ENCODE peak calls at places on chromosomes 13 and 19, in five cellular contexts. One of them, this sample, is unnamed.

GRCh38 chr13:31050486-31051400 is 111.0 kb downstream of the HSPH1 start:
- DNase-seq in IMR-90: peak; percentile 57
- DNase-seq in endothelial cell of umbilical vein: no peak
- DNase-seq in colonic mucosa: no peak
- DNase-seq in GM23248: peak; percentile 51
- DNase-seq in this sample: peak; percentile 15

GRCh38 chr13:79966039-79966438 is 374.9 kb downstream of the SPRY2 start:
- DNase-seq in GM23248: peak; percentile 19
- DNase-seq in endothelial cell of umbilical vein: no peak
- DNase-seq in colonic mucosa: no peak
- DNase-seq in IMR-90: peak; percentile 23
- DNase-seq in this sample: peak; percentile 50

GRCh38 chr13:67574320-67575233 is 344.4 kb upstream of the PCDH9 start:
- DNase-seq in endothelial cell of umbilical vein: no peak
- DNase-seq in IMR-90: peak; percentile 54
- DNase-seq in colonic mucosa: no peak
- DNase-seq in GM23248: no peak
- DNase-seq in this sample: no peak

GRCh38 chr13:23618341-23618740 is 48.1 kb downstream of the TNFRSF19 start:
- DNase-seq in endothelial cell of umbilical vein: peak; percentile 58
- DNase-seq in GM23248: peak; percentile 79
- DNase-seq in colonic mucosa: no peak
- DNase-seq in IMR-90: peak; percentile 98
- DNase-seq in this sample: peak; percentile 75

GRCh38 chr13:25292301-25292700 is 5.0 kb upstream of the MTMR6 start:
- DNase-seq in colonic mucosa: peak; percentile 20
- DNase-seq in IMR-90: peak; percentile 47
- DNase-seq in endothelial cell of umbilical vein: no peak
- DNase-seq in GM23248: no peak
- DNase-seq in this sample: no peak

GRCh38 chr13:100648354-100648753 is 26.2 kb downstream of the TMTC4 start:
- DNase-seq in GM23248: no peak
- DNase-seq in IMR-90: peak; percentile 8
- DNase-seq in colonic mucosa: no peak
- DNase-seq in endothelial cell of umbilical vein: peak; percentile 15
- DNase-seq in this sample: no peak

GRCh38 chr13:100203696-100204367 is 114.9 kb downstream of the PCCA start:
- DNase-seq in endothelial cell of umbilical vein: no peak
- DNase-seq in IMR-90: peak; percentile 78
- DNase-seq in colonic mucosa: no peak
- DNase-seq in GM23248: peak; percentile 52
- DNase-seq in this sample: no peak

GRCh38 chr19:17448190-17448967 is at the start of gene TMEM221:
- DNase-seq in endothelial cell of umbilical vein: no peak
- DNase-seq in IMR-90: no peak
- DNase-seq in colonic mucosa: peak; percentile 46
- DNase-seq in GM23248: peak; percentile 69
- DNase-seq in this sample: peak; percentile 78

GRCh38 chr19:41352279-41352608 is 1.5 kb downstream of the TGFB1 start:
- DNase-seq in GM23248: no peak
- DNase-seq in colonic mucosa: no peak
- DNase-seq in IMR-90: no peak
- DNase-seq in endothelial cell of umbilical vein: no peak
- DNase-seq in this sample: no peak

GRCh38 chr19:30870861-30871260 is 478.4 kb downstream of the TSHZ3 start:
- DNase-seq in colonic mucosa: no peak
- DNase-seq in GM23248: peak; percentile 18
- DNase-seq in IMR-90: peak; percentile 1
- DNase-seq in endothelial cell of umbilical vein: no peak
- DNase-seq in this sample: no peak

GRCh38 chr13:21242236-21242635 is 65.8 kb downstream of the MRPL57 start:
- DNase-seq in endothelial cell of umbilical vein: no peak
- DNase-seq in colonic mucosa: no peak
- DNase-seq in GM23248: no peak
- DNase-seq in IMR-90: no peak
- DNase-seq in this sample: no peak

GRCh38 chr13:80339578-80339840 is 1.4 kb downstream of the SPRY2 start:
- DNase-seq in colonic mucosa: peak; percentile 21
- DNase-seq in GM23248: no peak
- DNase-seq in endothelial cell of umbilical vein: no peak
- DNase-seq in IMR-90: no peak
- DNase-seq in this sample: no peak

GRCh38 chr19:29535984-29536508 is 10.3 kb downstream of the VSTM2B start:
- DNase-seq in IMR-90: no peak
- DNase-seq in endothelial cell of umbilical vein: no peak
- DNase-seq in colonic mucosa: no peak
- DNase-seq in GM23248: no peak
- DNase-seq in this sample: no peak

GRCh38 chr13:19607523-19608078 is 25.9 kb upstream of the MPHOSPH8 start:
- DNase-seq in endothelial cell of umbilical vein: no peak
- DNase-seq in colonic mucosa: no peak
- DNase-seq in GM23248: no peak
- DNase-seq in IMR-90: no peak
- DNase-seq in this sample: no peak

GRCh38 chr19:29446331-29446730 is 79.5 kb upstream of the VSTM2B start:
- DNase-seq in colonic mucosa: no peak
- DNase-seq in endothelial cell of umbilical vein: no peak
- DNase-seq in IMR-90: no peak
- DNase-seq in GM23248: no peak
- DNase-seq in this sample: no peak

GRCh38 chr13:59422646-59423045 is 741.1 kb downstream of the DIAPH3 start:
- DNase-seq in endothelial cell of umbilical vein: no peak
- DNase-seq in GM23248: peak; percentile 6
- DNase-seq in IMR-90: peak; percentile 12
- DNase-seq in colonic mucosa: no peak
- DNase-seq in this sample: no peak

GRCh38 chr19:38653028-38653571 is 5.7 kb downstream of the ACTN4 start:
- DNase-seq in colonic mucosa: peak; percentile 83
- DNase-seq in IMR-90: peak; percentile 51
- DNase-seq in endothelial cell of umbilical vein: peak; percentile 58
- DNase-seq in GM23248: peak; percentile 81
- DNase-seq in this sample: peak; percentile 81

GRCh38 chr19:53571339-53571738 is 33.4 kb downstream of the ZNF331 start:
- DNase-seq in colonic mucosa: no peak
- DNase-seq in IMR-90: no peak
- DNase-seq in endothelial cell of umbilical vein: no peak
- DNase-seq in GM23248: no peak
- DNase-seq in this sample: no peak

GRCh38 chr19:54644056-54644455 is 13.8 kb downstream of the LILRB1 start:
- DNase-seq in GM23248: no peak
- DNase-seq in colonic mucosa: no peak
- DNase-seq in IMR-90: no peak
- DNase-seq in endothelial cell of umbilical vein: no peak
- DNase-seq in this sample: no peak

GRCh38 chr13:38759390-38759789 is 72.5 kb downstream of the FREM2 start:
- DNase-seq in endothelial cell of umbilical vein: no peak
- DNase-seq in IMR-90: no peak
- DNase-seq in GM23248: no peak
- DNase-seq in colonic mucosa: no peak
- DNase-seq in this sample: no peak

GRCh38 chr13:21137696-21138095 is 38.7 kb downstream of the SKA3 start:
- DNase-seq in IMR-90: peak; percentile 49
- DNase-seq in endothelial cell of umbilical vein: no peak
- DNase-seq in colonic mucosa: no peak
- DNase-seq in GM23248: peak; percentile 53
- DNase-seq in this sample: peak; percentile 7

GRCh38 chr13:37386276-37386675 is 212.3 kb downstream of the POSTN start:
- DNase-seq in colonic mucosa: no peak
- DNase-seq in GM23248: peak; percentile 56
- DNase-seq in IMR-90: peak; percentile 56
- DNase-seq in endothelial cell of umbilical vein: no peak
- DNase-seq in this sample: no peak

GRCh38 chr13:43698009-43698408 is 88.8 kb downstream of the ENOX1 start:
- DNase-seq in GM23248: peak; percentile 6
- DNase-seq in colonic mucosa: no peak
- DNase-seq in endothelial cell of umbilical vein: no peak
- DNase-seq in IMR-90: no peak
- DNase-seq in this sample: no peak

GRCh38 chr19:7376151-7376852 is 27.6 kb downstream of the ARHGEF18 start:
- DNase-seq in GM23248: no peak
- DNase-seq in IMR-90: no peak
- DNase-seq in colonic mucosa: no peak
- DNase-seq in endothelial cell of umbilical vein: no peak
- DNase-seq in this sample: no peak

GRCh38 chr19:16589917-16590316 is 17.7 kb upstream of the SLC35E1 start:
- DNase-seq in GM23248: no peak
- DNase-seq in IMR-90: no peak
- DNase-seq in endothelial cell of umbilical vein: no peak
- DNase-seq in colonic mucosa: no peak
- DNase-seq in this sample: no peak

GRCh38 chr13:97967226-97967625 is 13.8 kb downstream of the IPO5 start:
- DNase-seq in endothelial cell of umbilical vein: no peak
- DNase-seq in colonic mucosa: no peak
- DNase-seq in GM23248: no peak
- DNase-seq in IMR-90: no peak
- DNase-seq in this sample: no peak

GRCh38 chr13:21902709-21903098 is 231.8 kb downstream of the FGF9 start:
- DNase-seq in colonic mucosa: no peak
- DNase-seq in IMR-90: no peak
- DNase-seq in endothelial cell of umbilical vein: no peak
- DNase-seq in GM23248: no peak
- DNase-seq in this sample: no peak

GRCh38 chr13:27040826-27041108 is 130.8 kb downstream of the USP12 start:
- DNase-seq in IMR-90: no peak
- DNase-seq in endothelial cell of umbilical vein: no peak
- DNase-seq in GM23248: no peak
- DNase-seq in colonic mucosa: no peak
- DNase-seq in this sample: no peak

DNA sequence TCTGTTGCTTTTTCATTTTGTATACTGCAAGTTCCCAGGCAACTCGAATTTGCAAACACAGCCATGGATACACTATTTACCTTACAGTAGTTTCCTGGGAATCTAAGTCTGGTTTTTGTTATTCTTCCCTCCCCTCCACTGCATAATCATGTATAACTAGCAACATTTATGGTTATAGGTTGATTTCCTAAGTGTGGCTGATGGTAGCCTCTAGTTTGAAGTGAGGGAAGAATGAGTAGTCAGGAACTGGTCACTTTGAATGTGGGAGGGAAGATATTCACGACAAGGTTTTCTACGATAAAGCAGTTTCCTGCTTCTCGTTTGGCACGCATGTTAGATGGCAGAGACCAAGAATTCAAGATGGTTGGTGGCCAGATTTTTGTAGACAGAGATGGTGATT is at the start of gene KCNRG:
- DNase-seq in endothelial cell of umbilical vein: peak; percentile 67
- DNase-seq in colonic mucosa: no peak
- DNase-seq in IMR-90: peak; percentile 39
- DNase-seq in GM23248: peak; percentile 62
- DNase-seq in this sample: no peak
- H3K4me3 ChIP-seq in endothelial cell of umbilical vein: no peak within 1 kb of the TSS
- H3K4me3 ChIP-seq in colonic mucosa: no peak within 1 kb of the TSS
- H3K4me3 ChIP-seq in IMR-90: no peak within 1 kb of the TSS
- H3K4me3 ChIP-seq in GM23248: no peak within 1 kb of the TSS
- H3K4me3 ChIP-seq in this sample: no peak within 1 kb of the TSS

DNA sequence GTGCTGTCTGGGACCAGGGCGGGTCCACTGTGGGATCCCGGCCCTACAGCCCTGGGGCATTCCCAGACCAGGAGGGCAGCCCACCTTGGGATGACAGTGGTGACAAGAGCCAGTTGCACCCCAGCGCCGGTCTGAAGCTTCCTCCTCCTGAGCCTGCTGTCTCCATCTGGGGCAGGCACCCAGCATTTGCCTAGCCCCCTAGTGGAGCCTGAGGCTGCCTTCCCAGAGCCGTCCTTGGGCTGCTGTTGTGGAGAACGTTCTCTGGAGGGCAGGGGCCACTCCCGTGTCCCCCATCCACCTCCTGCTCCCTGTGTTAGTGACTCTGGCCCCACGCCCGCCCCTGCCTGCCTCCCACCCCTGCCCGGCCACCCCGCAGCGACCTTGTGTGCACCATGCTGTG is 148.5 kb downstream of the KDM4B start:
- DNase-seq in endothelial cell of umbilical vein: no peak
- DNase-seq in GM23248: no peak
- DNase-seq in colonic mucosa: no peak
- DNase-seq in IMR-90: no peak
- DNase-seq in this sample: no peak
- H3K9ac ChIP-seq in endothelial cell of umbilical vein: no peak overlapping the region
- H3K9ac ChIP-seq in GM23248: no peak overlapping the region
- H3K9ac ChIP-seq in colonic mucosa: no peak overlapping the region
- H3K9ac ChIP-seq in IMR-90: no peak overlapping the region
- H3K9ac ChIP-seq in this sample: no peak overlapping the region

GRCh38 chr13:113084094-113084942 is 21.3 kb upstream of the F7 start:
- DNase-seq in endothelial cell of umbilical vein: no peak
- DNase-seq in GM23248: no peak
- DNase-seq in colonic mucosa: no peak
- DNase-seq in IMR-90: no peak
- DNase-seq in this sample: no peak
- H3K4me1 ChIP-seq in endothelial cell of umbilical vein: no peaks in the 10 kb centered on the region
- H3K4me1 ChIP-seq in GM23248: no peaks in the 10 kb centered on the region
- H3K4me1 ChIP-seq in colonic mucosa: no peaks in the 10 kb centered on the region
- H3K4me1 ChIP-seq in IMR-90: no peaks in the 10 kb centered on the region
- H3K4me1 ChIP-seq in this sample: no peaks in the 10 kb centered on the region

DNA sequence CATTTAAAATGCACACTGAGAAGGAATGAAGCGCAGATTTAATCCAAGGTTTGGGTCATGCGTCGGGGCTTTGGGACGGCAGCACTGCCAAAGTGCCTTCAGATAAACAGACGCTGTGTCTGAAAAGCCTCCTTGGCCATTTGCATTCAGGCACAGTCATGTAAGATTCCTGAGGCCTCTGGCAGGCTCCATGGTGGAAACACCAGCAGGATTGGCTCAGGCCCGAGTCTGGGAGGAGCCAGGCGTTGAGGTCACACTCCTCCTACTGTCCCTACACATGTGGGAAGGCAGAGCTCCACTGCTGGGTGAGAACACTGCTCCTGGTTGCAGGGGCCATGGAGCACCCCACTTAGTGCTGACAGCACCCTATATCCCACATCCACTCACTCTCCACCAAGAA is 113.3 kb upstream of the KL start:
- DNase-seq in colonic mucosa: peak; percentile 59
- DNase-seq in GM23248: peak; percentile 83
- DNase-seq in IMR-90: peak; percentile 23
- DNase-seq in endothelial cell of umbilical vein: no peak
- DNase-seq in this sample: no peak
- H3K4me3 ChIP-seq in colonic mucosa: no peak overlapping the region
- H3K4me3 ChIP-seq in GM23248: peak overlapping the region; percentile 19
- H3K4me3 ChIP-seq in IMR-90: no peak overlapping the region
- H3K4me3 ChIP-seq in endothelial cell of umbilical vein: no peak overlapping the region
- H3K4me3 ChIP-seq in this sample: peak overlapping the region; percentile 70

GRCh38 chr13:77979721-77980377 is 61.2 kb upstream of the EDNRB start:
- DNase-seq in colonic mucosa: no peak
- DNase-seq in endothelial cell of umbilical vein: peak; percentile 4
- DNase-seq in GM23248: peak; percentile 17
- DNase-seq in IMR-90: no peak
- DNase-seq in this sample: peak; percentile 13
- H3K9ac ChIP-seq in colonic mucosa: no peak overlapping the region
- H3K9ac ChIP-seq in endothelial cell of umbilical vein: no peak overlapping the region
- H3K9ac ChIP-seq in GM23248: peak overlapping the region; percentile 38
- H3K9ac ChIP-seq in IMR-90: no peak overlapping the region
- H3K9ac ChIP-seq in this sample: peak overlapping the region; percentile 86